ENCODE peak calls at places on chromosome 6, in ten cellular contexts. R, E, K, N, W, X, J, H, G and S are unnamed samples.

GRCh38 chr6:134049586-134049985 is 2.8 kb downstream of the SLC2A12 start:
- DNase-seq in X (no peak), E (no peak), R (no peak), G (no peak), H (no peak), W (no peak), K (no peak), N (no peak), J (no peak), S (no peak)

GRCh38 chr6:27601668-27602254 is 128.9 kb upstream of the ZNF184 start:
- DNase-seq in J (no peak), K (no peak), E (no peak), X (no peak), W (no peak), H (peak), R (no peak), G (no peak), N (no peak), S (peak)

GRCh38 chr6:27777614-27778355 is 134.4 kb downstream of the OR2B2 start:
- DNase-seq in H (peak), N (no peak), E (no peak), W (no peak), G (no peak), R (no peak), X (no peak), J (peak), K (no peak), S (peak)

GRCh38 chr6:144395014-144395413 is 109.9 kb downstream of the UTRN start:
- DNase-seq in G (no peak), H (peak), W (no peak), J (peak), N (no peak), E (no peak), X (no peak), R (no peak), K (no peak), S (no peak)

GRCh38 chr6:35552285-35552917 is 39.7 kb upstream of the TULP1 start:
- DNase-seq in W (peak), E (no peak), H (peak), K (no peak), X (no peak), J (peak), G (peak), N (peak), R (no peak), S (peak)

GRCh38 chr6:135577059-135577538 is 79.6 kb upstream of the AHI1 start:
- DNase-seq in E (no peak), N (no peak), J (no peak), K (no peak), H (no peak), X (no peak), R (no peak), W (no peak), G (no peak), S (no peak)

GRCh38 chr6:158926429-158926828 is 73.6 kb downstream of the RSPH3 start:
- DNase-seq in G (no peak), W (no peak), R (no peak), X (no peak), J (peak), K (no peak), H (peak), E (no peak), N (no peak), S (no peak)

GRCh38 chr6:115612216-115612615 is 448.5 kb downstream of the FRK start:
- DNase-seq in N (no peak), G (no peak), J (no peak), E (no peak), R (no peak), H (no peak), W (no peak), X (no peak), K (no peak), S (no peak)

GRCh38 chr6:155224618-155225017 is 39.2 kb upstream of the CLDN20 start:
- DNase-seq in R (no peak), K (no peak), J (no peak), W (no peak), E (no peak), H (no peak), N (no peak), G (no peak), X (no peak), S (no peak)

GRCh38 chr6:167956983-167957492 is 40.4 kb upstream of the KIF25 start:
- DNase-seq in K (no peak), E (no peak), G (no peak), H (peak), N (no peak), R (no peak), J (no peak), W (no peak), X (no peak), S (no peak)

GRCh38 chr6:44024597-44025219 is 102.5 kb downstream of the MRPL14 start:
- DNase-seq in W (no peak), R (no peak), X (no peak), J (no peak), E (no peak), N (no peak), K (no peak), G (no peak), H (no peak), S (no peak)

GRCh38 chr6:68233623-68234022 is 401.5 kb upstream of the ADGRB3 start:
- DNase-seq in G (no peak), X (no peak), J (peak), E (no peak), R (no peak), W (no peak), N (no peak), H (peak), K (no peak), S (no peak)

GRCh38 chr6:162229093-162229492 is 498.5 kb downstream of the PRKN start:
- DNase-seq in N (no peak), X (peak), K (no peak), R (peak), H (no peak), E (no peak), W (no peak), G (no peak), J (no peak), S (no peak)

GRCh38 chr6:20377623-20378265 is 23.9 kb upstream of the E2F3 start:
- DNase-seq in N (no peak), R (no peak), X (peak), H (peak), W (no peak), K (no peak), E (no peak), G (no peak), J (peak), S (no peak)

GRCh38 chr6:28789553-28790083 is 134.2 kb downstream of the TRIM27 start:
- DNase-seq in J (peak), K (no peak), W (no peak), G (no peak), N (no peak), X (peak), R (no peak), H (peak), E (peak), S (peak)

GRCh38 chr6:91718198-91718597 is 1131.3 kb upstream of the MAP3K7 start:
- DNase-seq in E (no peak), H (no peak), W (no peak), K (no peak), N (no peak), G (no peak), X (no peak), R (no peak), J (no peak), S (no peak)

GRCh38 chr6:7590918-7591302 is 912 bp downstream of the SNRNP48 start:
- DNase-seq in R (no peak), X (peak), W (no peak), G (no peak), E (no peak), K (peak), J (peak), N (no peak), H (peak), S (peak)

GRCh38 chr6:162964703-162965140 is 236.9 kb downstream of the PACRG start:
- DNase-seq in R (no peak), J (peak), X (no peak), G (no peak), E (no peak), K (no peak), H (peak), N (no peak), W (no peak), S (no peak)

GRCh38 chr6:159108438-159108985 is 60.7 kb upstream of the FNDC1 start:
- DNase-seq in H (no peak), X (peak), E (no peak), J (no peak), K (no peak), R (no peak), W (no peak), G (no peak), N (no peak), S (no peak)

GRCh38 chr6:112475083-112475482 is 128.0 kb downstream of the RFPL4B start:
- DNase-seq in E (no peak), K (no peak), W (no peak), G (no peak), N (no peak), H (peak), R (no peak), J (peak), X (no peak), S (no peak)